ENCODE peak calls at places on chromosome 10, in seven cellular contexts. One of them, this sample, is unnamed.

GRCh38 chr10:97319671-97320479 is 804 bp downstream of the FRAT1 start:
- DNase-seq in endothelial cell of umbilical vein: peak
- DNase-seq in tibial nerve: no peak
- DNase-seq in colonic mucosa: peak
- DNase-seq in epithelial cell of esophagus: peak
- DNase-seq in heart left ventricle: peak
- DNase-seq in kidney epithelial cell: no peak
- DNase-seq in this sample: no peak

GRCh38 chr10:22445460-22445859 is 100.2 kb downstream of the SPAG6 start:
- DNase-seq in endothelial cell of umbilical vein: no peak
- DNase-seq in tibial nerve: no peak
- DNase-seq in colonic mucosa: no peak
- DNase-seq in epithelial cell of esophagus: no peak
- DNase-seq in heart left ventricle: no peak
- DNase-seq in kidney epithelial cell: no peak
- DNase-seq in this sample: no peak

GRCh38 chr10:70561558-70561957 is 41.0 kb downstream of the PRF1 start:
- DNase-seq in endothelial cell of umbilical vein: no peak
- DNase-seq in tibial nerve: no peak
- DNase-seq in colonic mucosa: no peak
- DNase-seq in epithelial cell of esophagus: no peak
- DNase-seq in heart left ventricle: no peak
- DNase-seq in kidney epithelial cell: no peak
- DNase-seq in this sample: no peak

GRCh38 chr10:13227031-13227430 is 7.1 kb downstream of the UCMA start:
- DNase-seq in endothelial cell of umbilical vein: no peak
- DNase-seq in tibial nerve: no peak
- DNase-seq in colonic mucosa: no peak
- DNase-seq in epithelial cell of esophagus: no peak
- DNase-seq in heart left ventricle: no peak
- DNase-seq in kidney epithelial cell: no peak
- DNase-seq in this sample: no peak

GRCh38 chr10:83806716-83807115 is 332.6 kb upstream of the GHITM start:
- DNase-seq in endothelial cell of umbilical vein: no peak
- DNase-seq in tibial nerve: no peak
- DNase-seq in colonic mucosa: no peak
- DNase-seq in epithelial cell of esophagus: no peak
- DNase-seq in heart left ventricle: no peak
- DNase-seq in kidney epithelial cell: no peak
- DNase-seq in this sample: no peak

GRCh38 chr10:49318751-49319150 is 19.8 kb downstream of the C10orf71 start:
- DNase-seq in endothelial cell of umbilical vein: no peak
- DNase-seq in tibial nerve: no peak
- DNase-seq in colonic mucosa: no peak
- DNase-seq in epithelial cell of esophagus: no peak
- DNase-seq in heart left ventricle: no peak
- DNase-seq in kidney epithelial cell: no peak
- DNase-seq in this sample: no peak

GRCh38 chr10:132904814-132905649 is 37.3 kb downstream of the CFAP46 start:
- DNase-seq in endothelial cell of umbilical vein: no peak
- DNase-seq in tibial nerve: no peak
- DNase-seq in colonic mucosa: no peak
- DNase-seq in epithelial cell of esophagus: no peak
- DNase-seq in heart left ventricle: peak
- DNase-seq in kidney epithelial cell: no peak
- DNase-seq in this sample: no peak

GRCh38 chr10:13820591-13821377 is 234.0 kb downstream of the PRPF18 start:
- DNase-seq in endothelial cell of umbilical vein: no peak
- DNase-seq in tibial nerve: no peak
- DNase-seq in colonic mucosa: no peak
- DNase-seq in epithelial cell of esophagus: no peak
- DNase-seq in heart left ventricle: peak
- DNase-seq in kidney epithelial cell: no peak
- DNase-seq in this sample: no peak

GRCh38 chr10:43060291-43060690 is 16.6 kb upstream of the RET start:
- DNase-seq in endothelial cell of umbilical vein: no peak
- DNase-seq in tibial nerve: no peak
- DNase-seq in colonic mucosa: no peak
- DNase-seq in epithelial cell of esophagus: no peak
- DNase-seq in heart left ventricle: peak
- DNase-seq in kidney epithelial cell: no peak
- DNase-seq in this sample: no peak

GRCh38 chr10:45550903-45551302 is 121.7 kb downstream of the ZFAND4 start:
- DNase-seq in endothelial cell of umbilical vein: peak
- DNase-seq in tibial nerve: no peak
- DNase-seq in colonic mucosa: no peak
- DNase-seq in epithelial cell of esophagus: peak
- DNase-seq in heart left ventricle: no peak
- DNase-seq in kidney epithelial cell: no peak
- DNase-seq in this sample: no peak

GRCh38 chr10:125145636-125146035 is 14.7 kb downstream of the CTBP2 start:
- DNase-seq in endothelial cell of umbilical vein: no peak
- DNase-seq in tibial nerve: no peak
- DNase-seq in colonic mucosa: no peak
- DNase-seq in epithelial cell of esophagus: no peak
- DNase-seq in heart left ventricle: no peak
- DNase-seq in kidney epithelial cell: no peak
- DNase-seq in this sample: no peak

GRCh38 chr10:52951819-52952218 is 179.2 kb upstream of the MBL2 start:
- DNase-seq in endothelial cell of umbilical vein: peak
- DNase-seq in tibial nerve: no peak
- DNase-seq in colonic mucosa: peak
- DNase-seq in epithelial cell of esophagus: peak
- DNase-seq in heart left ventricle: no peak
- DNase-seq in kidney epithelial cell: no peak
- DNase-seq in this sample: no peak

GRCh38 chr10:47026301-47027107 is 115.3 kb downstream of the PTPN20 start:
- DNase-seq in endothelial cell of umbilical vein: no peak
- DNase-seq in tibial nerve: no peak
- DNase-seq in colonic mucosa: peak
- DNase-seq in epithelial cell of esophagus: no peak
- DNase-seq in heart left ventricle: peak
- DNase-seq in kidney epithelial cell: no peak
- DNase-seq in this sample: no peak

GRCh38 chr10:61298194-61298593 is 155.0 kb downstream of the TMEM26 start:
- DNase-seq in endothelial cell of umbilical vein: no peak
- DNase-seq in tibial nerve: no peak
- DNase-seq in colonic mucosa: no peak
- DNase-seq in epithelial cell of esophagus: no peak
- DNase-seq in heart left ventricle: no peak
- DNase-seq in kidney epithelial cell: no peak
- DNase-seq in this sample: no peak

GRCh38 chr10:113780681-113781250 is 29.3 kb downstream of the PLEKHS1 start:
- DNase-seq in endothelial cell of umbilical vein: no peak
- DNase-seq in tibial nerve: no peak
- DNase-seq in colonic mucosa: no peak
- DNase-seq in epithelial cell of esophagus: no peak
- DNase-seq in heart left ventricle: no peak
- DNase-seq in kidney epithelial cell: no peak
- DNase-seq in this sample: no peak

GRCh38 chr10:46090258-46090812 is 44.3 kb upstream of the MSMB start:
- DNase-seq in endothelial cell of umbilical vein: no peak
- DNase-seq in tibial nerve: no peak
- DNase-seq in colonic mucosa: no peak
- DNase-seq in epithelial cell of esophagus: no peak
- DNase-seq in heart left ventricle: no peak
- DNase-seq in kidney epithelial cell: no peak
- DNase-seq in this sample: no peak

GRCh38 chr10:61600389-61600788 is 62.3 kb upstream of the CABCOCO1 start:
- DNase-seq in endothelial cell of umbilical vein: no peak
- DNase-seq in tibial nerve: no peak
- DNase-seq in colonic mucosa: no peak
- DNase-seq in epithelial cell of esophagus: no peak
- DNase-seq in heart left ventricle: no peak
- DNase-seq in kidney epithelial cell: no peak
- DNase-seq in this sample: no peak

GRCh38 chr10:33421789-33422188 is 87.3 kb upstream of the NRP1 start:
- DNase-seq in endothelial cell of umbilical vein: peak
- DNase-seq in tibial nerve: no peak
- DNase-seq in colonic mucosa: no peak
- DNase-seq in epithelial cell of esophagus: peak
- DNase-seq in heart left ventricle: no peak
- DNase-seq in kidney epithelial cell: peak
- DNase-seq in this sample: peak

GRCh38 chr10:70476249-70477035 is 2.1 kb upstream of the PALD1 start:
- DNase-seq in endothelial cell of umbilical vein: no peak
- DNase-seq in tibial nerve: no peak
- DNase-seq in colonic mucosa: no peak
- DNase-seq in epithelial cell of esophagus: no peak
- DNase-seq in heart left ventricle: peak
- DNase-seq in kidney epithelial cell: no peak
- DNase-seq in this sample: no peak

GRCh38 chr10:963186-963585 is 25.0 kb upstream of the GTPBP4 start:
- DNase-seq in endothelial cell of umbilical vein: no peak
- DNase-seq in tibial nerve: no peak
- DNase-seq in colonic mucosa: no peak
- DNase-seq in epithelial cell of esophagus: no peak
- DNase-seq in heart left ventricle: no peak
- DNase-seq in kidney epithelial cell: no peak
- DNase-seq in this sample: no peak

GRCh38 chr10:100008142-100008522 is 1.6 kb downstream of the DNMBP start:
- DNase-seq in endothelial cell of umbilical vein: peak
- DNase-seq in tibial nerve: no peak
- DNase-seq in colonic mucosa: no peak
- DNase-seq in epithelial cell of esophagus: peak
- DNase-seq in heart left ventricle: no peak
- DNase-seq in kidney epithelial cell: no peak
- DNase-seq in this sample: no peak

GRCh38 chr10:89295597-89295996 is 6.2 kb upstream of the IFIT2 start:
- DNase-seq in endothelial cell of umbilical vein: no peak
- DNase-seq in tibial nerve: no peak
- DNase-seq in colonic mucosa: no peak
- DNase-seq in epithelial cell of esophagus: peak
- DNase-seq in heart left ventricle: no peak
- DNase-seq in kidney epithelial cell: no peak
- DNase-seq in this sample: no peak

GRCh38 chr10:14952851-14953451 is 945 bp downstream of the DCLRE1C start:
- DNase-seq in endothelial cell of umbilical vein: no peak
- DNase-seq in tibial nerve: no peak
- DNase-seq in colonic mucosa: no peak
- DNase-seq in epithelial cell of esophagus: peak
- DNase-seq in heart left ventricle: no peak
- DNase-seq in kidney epithelial cell: no peak
- DNase-seq in this sample: no peak

GRCh38 chr10:14953452-14954000 is 370 bp downstream of the DCLRE1C start:
- DNase-seq in endothelial cell of umbilical vein: peak
- DNase-seq in tibial nerve: peak
- DNase-seq in colonic mucosa: peak
- DNase-seq in epithelial cell of esophagus: peak
- DNase-seq in heart left ventricle: no peak
- DNase-seq in kidney epithelial cell: no peak
- DNase-seq in this sample: peak

GRCh38 chr10:14958872-14959220 is 342 bp upstream of the MEIG1 start:
- DNase-seq in endothelial cell of umbilical vein: no peak
- DNase-seq in tibial nerve: no peak
- DNase-seq in colonic mucosa: no peak
- DNase-seq in epithelial cell of esophagus: no peak
- DNase-seq in heart left ventricle: no peak
- DNase-seq in kidney epithelial cell: no peak
- DNase-seq in this sample: no peak

GRCh38 chr10:14954934-14955333 is 1.0 kb upstream of the DCLRE1C start:
- DNase-seq in endothelial cell of umbilical vein: no peak
- DNase-seq in tibial nerve: no peak
- DNase-seq in colonic mucosa: no peak
- DNase-seq in epithelial cell of esophagus: no peak
- DNase-seq in heart left ventricle: no peak
- DNase-seq in kidney epithelial cell: no peak
- DNase-seq in this sample: no peak

GRCh38 chr10:14954001-14954770 is at the start of gene DCLRE1C:
- DNase-seq in endothelial cell of umbilical vein: peak
- DNase-seq in tibial nerve: peak
- DNase-seq in colonic mucosa: peak
- DNase-seq in epithelial cell of esophagus: peak
- DNase-seq in heart left ventricle: peak
- DNase-seq in kidney epithelial cell: peak
- DNase-seq in this sample: peak
- H3K4me3 ChIP-seq in endothelial cell of umbilical vein: peak
- H3K4me3 ChIP-seq in tibial nerve: peak
- H3K4me3 ChIP-seq in colonic mucosa: peak
- H3K4me3 ChIP-seq in epithelial cell of esophagus: peak
- H3K4me3 ChIP-seq in heart left ventricle: peak
- H3K4me3 ChIP-seq in kidney epithelial cell: peak
- H3K4me3 ChIP-seq in this sample: peak

GRCh38 chr10:103612462-103613365 is 119.2 kb downstream of the NEURL1 start:
- DNase-seq in endothelial cell of umbilical vein: no peak
- DNase-seq in tibial nerve: no peak
- DNase-seq in colonic mucosa: no peak
- DNase-seq in epithelial cell of esophagus: peak
- DNase-seq in heart left ventricle: peak
- DNase-seq in kidney epithelial cell: peak
- DNase-seq in this sample: no peak
- TF ChIP-seq CTCF in endothelial cell of umbilical vein: no peak
- TF ChIP-seq CTCF in tibial nerve: no peak
- TF ChIP-seq CTCF in colonic mucosa: no peak
- TF ChIP-seq CTCF in epithelial cell of esophagus: no peak
- TF ChIP-seq CTCF in heart left ventricle: no peak
- TF ChIP-seq CTCF in kidney epithelial cell: no peak
- TF ChIP-seq CTCF in this sample: no peak

GRCh38 chr10:5274795-5275194 is 78.2 kb downstream of the AKR1C4 start:
- DNase-seq in endothelial cell of umbilical vein: no peak
- DNase-seq in tibial nerve: no peak
- DNase-seq in colonic mucosa: no peak
- DNase-seq in epithelial cell of esophagus: peak
- DNase-seq in heart left ventricle: no peak
- DNase-seq in kidney epithelial cell: no peak
- DNase-seq in this sample: no peak

GRCh38 chr10:5268743-5269142 is 72.1 kb downstream of the AKR1C4 start:
- DNase-seq in endothelial cell of umbilical vein: no peak
- DNase-seq in tibial nerve: no peak
- DNase-seq in colonic mucosa: no peak
- DNase-seq in epithelial cell of esophagus: no peak
- DNase-seq in heart left ventricle: no peak
- DNase-seq in kidney epithelial cell: no peak
- DNase-seq in this sample: no peak

GRCh38 chr10:5272065-5272803 is 75.6 kb downstream of the AKR1C4 start:
- DNase-seq in endothelial cell of umbilical vein: no peak
- DNase-seq in tibial nerve: no peak
- DNase-seq in colonic mucosa: no peak
- DNase-seq in epithelial cell of esophagus: no peak
- DNase-seq in heart left ventricle: no peak
- DNase-seq in kidney epithelial cell: no peak
- DNase-seq in this sample: no peak

GRCh38 chr10:5268234-5268633 is 71.6 kb downstream of the AKR1C4 start:
- DNase-seq in endothelial cell of umbilical vein: no peak
- DNase-seq in tibial nerve: no peak
- DNase-seq in colonic mucosa: no peak
- DNase-seq in epithelial cell of esophagus: no peak
- DNase-seq in heart left ventricle: no peak
- DNase-seq in kidney epithelial cell: no peak
- DNase-seq in this sample: no peak

GRCh38 chr10:5271526-5271925 is 74.9 kb downstream of the AKR1C4 start:
- DNase-seq in endothelial cell of umbilical vein: no peak
- DNase-seq in tibial nerve: no peak
- DNase-seq in colonic mucosa: no peak
- DNase-seq in epithelial cell of esophagus: no peak
- DNase-seq in heart left ventricle: no peak
- DNase-seq in kidney epithelial cell: no peak
- DNase-seq in this sample: no peak
- H3K4me3 ChIP-seq in endothelial cell of umbilical vein: no peak
- H3K4me3 ChIP-seq in tibial nerve: no peak
- H3K4me3 ChIP-seq in colonic mucosa: no peak
- H3K4me3 ChIP-seq in epithelial cell of esophagus: no peak
- H3K4me3 ChIP-seq in heart left ventricle: no peak
- H3K4me3 ChIP-seq in kidney epithelial cell: no peak
- H3K4me3 ChIP-seq in this sample: no peak

GRCh38 chr10:20658158-20658557 is 239.0 kb downstream of the NEBL start:
- DNase-seq in endothelial cell of umbilical vein: no peak
- DNase-seq in tibial nerve: no peak
- DNase-seq in colonic mucosa: no peak
- DNase-seq in epithelial cell of esophagus: no peak
- DNase-seq in heart left ventricle: no peak
- DNase-seq in kidney epithelial cell: no peak
- DNase-seq in this sample: no peak
- TF ChIP-seq CTCF in endothelial cell of umbilical vein: no peak
- TF ChIP-seq CTCF in tibial nerve: no peak
- TF ChIP-seq CTCF in colonic mucosa: no peak
- TF ChIP-seq CTCF in epithelial cell of esophagus: no peak
- TF ChIP-seq CTCF in heart left ventricle: no peak
- TF ChIP-seq CTCF in kidney epithelial cell: no peak
- TF ChIP-seq CTCF in this sample: no peak